ENCODE peak calls at places on chromosomes 2 and 18, in six cellular contexts. E, U, T, V, Y and A are unnamed samples.
A peak's percentile ranks its signal among the peaks of the same experiment; 100 is the strongest.

GRCh38 chr2:157692768-157693167 is 64.1 kb upstream of the ACVR1C start:
- DNase-seq in E (peak; percentile 96), T (peak; percentile 79), V (no peak), Y (no peak), U (peak; percentile 97), A (no peak)

GRCh38 chr2:200247494-200247893 is 59.0 kb upstream of the SPATS2L start:
- DNase-seq in T (peak; percentile 69), Y (no peak), E (no peak), V (no peak), U (peak; percentile 88), A (no peak)

GRCh38 chr18:500230-500555 is 308 bp downstream of the COLEC12 start:
- DNase-seq in E (no peak), V (no peak), T (no peak), Y (peak; percentile 56), U (no peak), A (no peak)

GRCh38 chr2:10321590-10321989 is 18.9 kb downstream of the HPCAL1 start:
- DNase-seq in E (peak; percentile 15), Y (no peak), U (no peak), V (no peak), T (no peak), A (no peak)

GRCh38 chr18:10261315-10262276 is 192.8 kb upstream of the APCDD1 start:
- DNase-seq in Y (no peak), V (no peak), E (no peak), U (peak; percentile 52), T (peak; percentile 15), A (no peak)

GRCh38 chr2:227509824-227510619 is 38.1 kb downstream of the AGFG1 start:
- DNase-seq in V (no peak), Y (no peak), T (peak; percentile 39), E (peak; percentile 76), U (peak; percentile 51), A (no peak)

GRCh38 chr2:69139778-69140177 is 126.8 kb downstream of the ANTXR1 start:
- DNase-seq in Y (no peak), T (no peak), V (no peak), U (no peak), E (no peak), A (no peak)

GRCh38 chr18:37608876-37609275 is 43.3 kb upstream of the CELF4 start:
- DNase-seq in E (no peak), Y (no peak), V (no peak), T (no peak), U (no peak), A (no peak)

GRCh38 chr2:236998758-236999157 is 86.9 kb upstream of the COPS8 start:
- DNase-seq in T (no peak), V (no peak), E (peak; percentile 67), U (no peak), Y (no peak), A (no peak)

DNA sequence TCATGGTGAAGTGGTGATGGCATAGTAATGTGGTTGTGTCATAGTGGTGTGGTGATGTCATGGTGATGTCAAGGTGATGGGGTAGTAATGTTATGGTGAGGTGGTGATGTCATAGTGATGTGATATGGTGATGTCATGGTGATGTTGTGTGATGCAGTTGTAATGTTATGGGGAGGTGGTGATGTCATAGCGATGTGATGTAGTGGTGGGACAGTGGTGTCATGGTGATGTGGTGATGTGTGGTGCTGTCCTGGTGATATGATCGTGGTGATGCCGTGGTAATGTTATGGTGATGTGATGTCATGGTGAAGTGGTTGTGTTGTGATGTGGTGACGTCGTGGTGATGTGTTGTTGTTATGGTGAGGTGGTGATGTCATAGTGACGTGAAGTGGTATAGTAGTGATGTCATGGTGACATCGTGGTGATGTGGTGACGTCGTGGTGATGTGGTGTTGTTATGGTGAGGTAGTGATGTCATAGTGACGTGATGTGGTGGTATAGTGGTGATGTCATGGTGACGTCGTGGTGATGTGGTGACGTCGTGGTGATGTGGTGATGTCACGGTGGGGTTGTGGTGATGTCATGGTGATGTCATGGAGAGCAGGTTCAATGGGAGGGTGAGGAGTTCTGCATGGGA is 242.7 kb upstream of the MYT1L start:
- DNase-seq in Y (no peak), U (no peak), E (no peak), T (no peak), V (peak; percentile 13), A (no peak)
- H3K9me3 ChIP-seq in Y (no peaks in the 10 kb centered on the region), U (peaks cover 50% of the 10 kb centered on the region), E (peaks cover 8% of the 10 kb centered on the region), T (peaks cover 13% of the 10 kb centered on the region), V (peaks cover 2% of the 10 kb centered on the region), A (peaks cover 16% of the 10 kb centered on the region)

DNA sequence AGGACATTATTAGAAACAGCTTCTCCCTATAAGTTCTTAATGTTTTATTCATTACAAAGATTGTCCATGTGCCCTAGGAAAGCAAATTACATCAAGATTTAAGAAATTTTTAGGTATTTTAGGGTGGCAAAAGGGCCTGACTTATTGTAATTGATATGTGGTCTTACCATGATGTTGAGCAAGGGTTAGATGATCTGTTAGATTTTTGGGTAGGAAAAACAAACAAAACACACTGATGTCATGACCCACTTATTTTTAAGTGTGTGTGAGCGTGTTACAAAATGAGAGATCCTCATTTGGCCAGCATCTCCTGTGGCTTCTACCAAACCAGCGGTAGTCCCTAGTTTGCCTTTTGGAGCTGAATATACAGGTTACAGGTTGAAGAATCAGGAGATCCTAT is 89.7 kb upstream of the ITGB6 start:
- DNase-seq in U (no peak), V (no peak), E (no peak), T (peak; percentile 52), Y (no peak), A (no peak)
- H3K27ac ChIP-seq in U (no peak overlapping the region), V (no peak overlapping the region), E (no peak overlapping the region), T (no peak overlapping the region), Y (no peak overlapping the region), A (no peak overlapping the region)

GRCh38 chr18:44309185-44309584 is 371.5 kb upstream of the SETBP1 start:
- DNase-seq in T (peak; percentile 28), U (peak; percentile 15), E (peak; percentile 59), V (no peak), Y (no peak), A (no peak)
- H2AFZ ChIP-seq in T (no peak overlapping the region), U (no peak overlapping the region), E (no peak overlapping the region), V (no peak overlapping the region), Y (no peak overlapping the region), A (no peak overlapping the region)

GRCh38 chr2:240528406-240529040 is 29.3 kb downstream of the ANKMY1 start:
- DNase-seq in Y (no peak), T (no peak), V (no peak), E (no peak), U (no peak), A (no peak)

GRCh38 chr2:240525802-240526201 is 32.0 kb downstream of the ANKMY1 start:
- DNase-seq in Y (no peak), E (no peak), V (no peak), U (no peak), T (no peak), A (no peak)

GRCh38 chr2:240526521-240526920 is 31.3 kb downstream of the ANKMY1 start:
- DNase-seq in V (no peak), Y (no peak), T (no peak), U (no peak), E (no peak), A (no peak)

GRCh38 chr2:240524963-240525718 is 32.6 kb downstream of the ANKMY1 start:
- DNase-seq in T (no peak), V (no peak), U (no peak), E (no peak), Y (no peak), A (no peak)

GRCh38 chr2:240527153-240527750 is 30.5 kb downstream of the ANKMY1 start:
- DNase-seq in V (no peak), T (no peak), E (no peak), Y (no peak), U (no peak), A (no peak)
- H3K9me3 ChIP-seq in V (peaks cover 23% of the 10 kb centered on the region), T (no peaks in the 10 kb centered on the region), E (peaks cover 15% of the 10 kb centered on the region), Y (peaks cover 7% of the 10 kb centered on the region), U (peaks cover 24% of the 10 kb centered on the region), A (peaks cover 30% of the 10 kb centered on the region)

DNA sequence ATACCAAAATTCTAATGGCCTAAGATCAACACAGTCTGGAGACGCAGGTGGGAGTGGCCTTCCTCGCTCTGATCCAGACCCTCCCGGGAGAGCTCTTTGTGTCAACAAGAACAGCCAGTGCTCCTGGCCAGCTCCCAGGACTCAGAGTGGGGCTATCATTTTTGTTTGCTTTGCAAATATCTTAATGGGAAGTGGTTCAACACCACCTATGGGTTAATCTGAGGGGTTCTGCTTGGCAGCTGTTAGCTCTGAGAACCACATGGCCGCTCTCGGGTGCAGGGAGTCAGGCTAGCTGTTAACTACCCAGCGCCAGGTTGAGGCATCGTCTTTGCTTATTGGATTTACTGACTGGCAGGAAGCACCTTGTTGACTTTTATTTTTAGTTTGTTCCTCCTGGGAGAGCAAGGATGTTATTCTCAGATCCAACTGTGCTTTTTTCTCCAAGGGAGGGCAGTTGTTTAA is 184.8 kb upstream of the SP5 start:
- DNase-seq in Y (peak; percentile 64), U (peak; percentile 34), V (no peak), E (peak; percentile 74), T (peak; percentile 84), A (no peak)
- H3K27ac ChIP-seq in Y (no peak overlapping the region), U (no peak overlapping the region), V (no peak overlapping the region), E (no peak overlapping the region), T (no peak overlapping the region), A (no peak overlapping the region)

GRCh38 chr2:102279391-102279735 is 32.0 kb upstream of the IL1RL1 start:
- DNase-seq in Y (no peak), E (no peak), V (no peak), T (peak; percentile 48), U (no peak), A (no peak)
- H2AFZ ChIP-seq in Y (no peak overlapping the region), E (no peak overlapping the region), V (no peak overlapping the region), T (no peak overlapping the region), U (no peak overlapping the region), A (no peak overlapping the region)

DNA sequence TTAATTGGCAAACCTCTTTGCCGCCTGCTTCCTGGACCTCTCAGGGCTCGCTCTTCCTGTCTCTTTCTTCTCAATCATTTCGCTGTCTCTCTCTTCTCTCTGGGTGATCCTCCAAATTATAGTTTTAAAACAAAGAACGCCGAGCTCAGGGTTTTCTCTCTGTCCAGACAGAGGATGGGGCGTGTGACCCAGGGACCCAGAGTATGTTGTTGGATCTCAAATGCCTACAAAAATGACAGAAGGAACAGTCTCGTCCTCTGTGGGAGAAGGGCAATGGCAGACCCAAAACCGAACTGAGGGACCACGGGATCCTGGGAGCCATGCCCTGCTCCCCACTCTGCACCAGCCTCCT is 88.5 kb downstream of the EIPR1 start:
- DNase-seq in V (no peak), U (no peak), Y (no peak), T (no peak), E (no peak), A (no peak)
- H3K9me3 ChIP-seq in V (no peaks in the 10 kb centered on the region), U (no peaks in the 10 kb centered on the region), Y (no peaks in the 10 kb centered on the region), T (no peaks in the 10 kb centered on the region), E (no peaks in the 10 kb centered on the region), A (peaks cover 14% of the 10 kb centered on the region)

GRCh38 chr2:225414902-225415301 is 15.4 kb downstream of the NYAP2 start:
- DNase-seq in U (no peak), E (no peak), T (no peak), Y (no peak), V (no peak), A (no peak)
- H3K27ac ChIP-seq in U (no peak overlapping the region), E (no peak overlapping the region), T (no peak overlapping the region), Y (no peak overlapping the region), V (no peak overlapping the region), A (no peak overlapping the region)

DNA sequence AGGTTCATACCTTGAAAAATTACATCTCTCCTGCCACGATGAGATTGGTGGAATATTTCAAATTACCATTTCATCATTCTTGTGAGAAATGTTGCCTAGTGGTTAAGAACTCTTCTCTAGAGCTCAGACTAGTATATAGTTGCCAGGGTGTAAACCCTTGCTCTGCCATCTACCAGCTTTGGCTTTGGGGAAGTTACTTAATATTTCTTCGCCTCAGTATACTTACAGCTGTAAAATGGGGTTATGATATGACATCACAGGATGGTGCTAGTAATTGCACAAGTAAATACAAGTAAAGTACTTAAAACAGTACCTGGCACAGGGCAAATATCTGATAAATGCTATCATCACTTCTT is 1.5 kb downstream of the SPOPL start:
- DNase-seq in T (no peak), U (no peak), Y (no peak), V (no peak), E (peak; percentile 16), A (peak; percentile 80)
- H2AFZ ChIP-seq in T (no peak overlapping the region), U (no peak overlapping the region), Y (no peak overlapping the region), V (no peak overlapping the region), E (peak overlapping the region; percentile 94), A (no peak overlapping the region)